ENCODE peak calls at places on chromosomes 2 and 18, in nine cellular contexts. O, T, U, C, K, L, B, W and P are unnamed samples.

GRCh38 chr18:25604909-25605247 is 252.9 kb upstream of the ZNF521 start:
- DNase-seq in T (no peak), L (no peak), C (no peak), B (no peak), O (no peak), K (no peak), W (no peak), U (no peak), P (no peak)

GRCh38 chr2:211690736-211691135 is 847.9 kb downstream of the ERBB4 start:
- DNase-seq in B (no peak), U (no peak), C (no peak), O (no peak), L (no peak), K (no peak), T (no peak), W (no peak), P (no peak)

GRCh38 chr2:149716687-149717086 is 129.1 kb upstream of the MMADHC start:
- DNase-seq in B (no peak), U (no peak), L (no peak), T (no peak), K (no peak), W (no peak), O (no peak), C (no peak), P (no peak)

GRCh38 chr2:157777425-157777824 is 98.7 kb downstream of the ACVR1 start:
- DNase-seq in B (no peak), U (peak), L (no peak), C (peak), O (no peak), W (no peak), T (peak), K (peak), P (peak)

GRCh38 chr2:197453914-197454398 is 604 bp downstream of the COQ10B start:
- DNase-seq in L (peak), K (peak), B (no peak), O (no peak), C (peak), T (peak), U (peak), W (peak), P (peak)

GRCh38 chr2:240458900-240459391 is 23.5 kb downstream of the GPC1 start:
- DNase-seq in C (no peak), K (no peak), W (no peak), L (no peak), T (no peak), U (no peak), B (no peak), O (peak), P (no peak)

GRCh38 chr2:186544255-186544675 is 45.6 kb upstream of the ITGAV start:
- DNase-seq in O (no peak), K (peak), B (no peak), W (no peak), C (no peak), T (peak), L (peak), U (no peak), P (no peak)

GRCh38 chr2:26217720-26218119 is 26.7 kb downstream of the HADHA start:
- DNase-seq in K (no peak), W (no peak), B (no peak), L (no peak), T (no peak), O (no peak), C (no peak), U (no peak), P (no peak)

GRCh38 chr18:12036201-12036751 is 55.0 kb downstream of the IMPA2 start:
- DNase-seq in W (no peak), T (no peak), U (no peak), O (no peak), B (peak), C (no peak), K (no peak), L (no peak), P (no peak)

GRCh38 chr2:234949762-234950434 is 1.9 kb upstream of the SH3BP4 start:
- DNase-seq in T (peak), O (no peak), U (no peak), K (no peak), B (no peak), W (no peak), L (no peak), C (no peak), P (no peak)

GRCh38 chr18:48777737-48778111 is 173.0 kb downstream of the SMAD7 start:
- DNase-seq in O (no peak), T (peak), K (no peak), L (no peak), W (no peak), U (no peak), C (no peak), B (no peak), P (no peak)

GRCh38 chr2:21690005-21690404 is 566.2 kb downstream of the TDRD15 start:
- DNase-seq in C (no peak), T (no peak), W (no peak), K (no peak), B (no peak), O (no peak), L (no peak), U (no peak), P (no peak)

GRCh38 chr2:105839793-105840192 is 95.1 kb downstream of the NCK2 start:
- DNase-seq in T (no peak), B (no peak), K (no peak), U (no peak), W (no peak), L (no peak), C (no peak), O (no peak), P (no peak)

GRCh38 chr2:42182654-42183308 is 13.6 kb downstream of the EML4 start:
- DNase-seq in W (no peak), K (no peak), U (no peak), O (no peak), L (no peak), T (no peak), C (no peak), B (no peak), P (no peak)

GRCh38 chr2:237591379-237591881 is 896 bp upstream of the RAB17 start:
- DNase-seq in T (no peak), O (no peak), L (no peak), U (peak), B (no peak), W (no peak), C (no peak), K (peak), P (peak)

GRCh38 chr2:151575338-151575737 is 158.9 kb downstream of the NEB start:
- DNase-seq in U (no peak), L (no peak), C (no peak), O (no peak), B (no peak), W (no peak), K (peak), T (no peak), P (no peak)

GRCh38 chr2:53035153-53035552 is 732.5 kb upstream of the CHAC2 start:
- DNase-seq in K (no peak), W (no peak), L (no peak), O (no peak), U (no peak), T (no peak), B (no peak), C (no peak), P (no peak)

GRCh38 chr2:33158482-33159003 is 211.8 kb downstream of the LTBP1 start:
- DNase-seq in B (no peak), O (no peak), W (no peak), K (no peak), C (no peak), U (no peak), L (no peak), T (no peak), P (no peak)

GRCh38 chr2:43745457-43745856 is 28.4 kb upstream of the DYNC2LI1 start:
- DNase-seq in U (no peak), T (peak), B (no peak), C (no peak), W (no peak), L (no peak), K (no peak), O (no peak), P (no peak)

GRCh38 chr2:210667726-210668125 is 111.3 kb downstream of the CPS1 start:
- DNase-seq in L (no peak), O (no peak), T (no peak), U (no peak), C (no peak), W (no peak), B (no peak), K (no peak), P (no peak)

GRCh38 chr18:8705941-8706544 is 687 bp downstream of the MTCL1 start:
- DNase-seq in L (no peak), C (no peak), B (peak), U (no peak), O (peak), T (no peak), W (no peak), K (no peak), P (no peak)

GRCh38 chr2:48529676-48530032 is 300 bp upstream of the STON1 start:
- DNase-seq in L (no peak), K (no peak), C (no peak), T (no peak), U (no peak), B (no peak), O (no peak), W (no peak), P (no peak)

GRCh38 chr2:74619651-74620297 is 28.4 kb downstream of the M1AP start:
- DNase-seq in K (no peak), L (no peak), T (no peak), O (no peak), U (no peak), C (no peak), B (no peak), W (no peak), P (no peak)

GRCh38 chr2:130347220-130347925 is 4.7 kb downstream of the IMP4 start:
- DNase-seq in U (no peak), K (no peak), O (no peak), B (no peak), C (no peak), L (no peak), W (no peak), T (no peak), P (no peak)

GRCh38 chr2:48888096-48888495 is 132.6 kb upstream of the LHCGR start:
- DNase-seq in U (no peak), K (no peak), L (no peak), T (no peak), C (no peak), W (no peak), O (no peak), B (no peak), P (no peak)

GRCh38 chr18:35415511-35416427 is 38.6 kb upstream of the ZNF396 start:
- DNase-seq in W (no peak), B (no peak), C (no peak), T (no peak), O (no peak), L (no peak), U (no peak), K (no peak), P (no peak)

GRCh38 chr2:36783276-36783675 is 86.8 kb downstream of the VIT start:
- DNase-seq in K (no peak), U (no peak), C (no peak), O (no peak), L (no peak), W (no peak), B (no peak), T (no peak), P (no peak)

GRCh38 chr2:46648141-46648742 is 168.9 kb downstream of the TMEM247 start:
- DNase-seq in K (no peak), T (peak), L (peak), B (no peak), C (peak), O (no peak), W (peak), U (no peak), P (no peak)

GRCh38 chr2:10833021-10833420 is 20.4 kb upstream of the PDIA6 start:
- DNase-seq in U (no peak), L (no peak), C (no peak), T (no peak), W (no peak), O (peak), K (no peak), B (no peak), P (no peak)

GRCh38 chr2:236036045-236036444 is 132.1 kb downstream of the GBX2 start:
- DNase-seq in O (no peak), U (no peak), T (no peak), B (no peak), W (no peak), C (no peak), L (no peak), K (no peak), P (no peak)

GRCh38 chr18:13564579-13564978 is 161.8 kb downstream of the FAM210A start:
- DNase-seq in C (no peak), T (no peak), U (no peak), O (no peak), B (no peak), K (no peak), L (no peak), W (no peak), P (peak)

DNA sequence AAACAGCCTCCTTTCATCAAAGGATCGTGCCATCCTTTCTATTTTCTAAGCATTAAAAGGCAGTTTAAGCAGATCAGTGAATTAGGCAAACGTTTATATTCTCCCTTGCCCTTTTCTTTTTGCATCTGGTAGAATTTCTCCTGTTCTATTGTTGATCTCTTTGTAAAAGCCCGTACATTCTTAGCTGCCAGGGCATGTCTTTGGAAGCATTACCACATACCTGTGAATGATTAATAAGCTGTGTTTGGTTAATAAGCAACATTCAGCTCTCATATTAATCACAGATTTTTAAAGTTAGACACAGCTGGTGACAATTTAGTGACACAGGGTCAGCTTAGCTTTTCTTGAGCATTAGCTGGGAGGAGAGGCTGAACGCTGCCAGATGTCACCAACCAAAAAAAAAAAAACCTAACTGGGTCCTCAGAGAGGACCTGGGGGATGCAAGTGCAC is 33.8 kb upstream of the CYP1B1 start:
- DNase-seq in U (no peak), C (no peak), L (no peak), K (no peak), B (no peak), W (no peak), T (peak), O (no peak), P (no peak)
- TF ChIP-seq POLR2A in U (no peak), C (no peak), L (no peak), K (no peak), B (no peak), W (no peak), T (no peak), O (no peak), P (no peak)

DNA sequence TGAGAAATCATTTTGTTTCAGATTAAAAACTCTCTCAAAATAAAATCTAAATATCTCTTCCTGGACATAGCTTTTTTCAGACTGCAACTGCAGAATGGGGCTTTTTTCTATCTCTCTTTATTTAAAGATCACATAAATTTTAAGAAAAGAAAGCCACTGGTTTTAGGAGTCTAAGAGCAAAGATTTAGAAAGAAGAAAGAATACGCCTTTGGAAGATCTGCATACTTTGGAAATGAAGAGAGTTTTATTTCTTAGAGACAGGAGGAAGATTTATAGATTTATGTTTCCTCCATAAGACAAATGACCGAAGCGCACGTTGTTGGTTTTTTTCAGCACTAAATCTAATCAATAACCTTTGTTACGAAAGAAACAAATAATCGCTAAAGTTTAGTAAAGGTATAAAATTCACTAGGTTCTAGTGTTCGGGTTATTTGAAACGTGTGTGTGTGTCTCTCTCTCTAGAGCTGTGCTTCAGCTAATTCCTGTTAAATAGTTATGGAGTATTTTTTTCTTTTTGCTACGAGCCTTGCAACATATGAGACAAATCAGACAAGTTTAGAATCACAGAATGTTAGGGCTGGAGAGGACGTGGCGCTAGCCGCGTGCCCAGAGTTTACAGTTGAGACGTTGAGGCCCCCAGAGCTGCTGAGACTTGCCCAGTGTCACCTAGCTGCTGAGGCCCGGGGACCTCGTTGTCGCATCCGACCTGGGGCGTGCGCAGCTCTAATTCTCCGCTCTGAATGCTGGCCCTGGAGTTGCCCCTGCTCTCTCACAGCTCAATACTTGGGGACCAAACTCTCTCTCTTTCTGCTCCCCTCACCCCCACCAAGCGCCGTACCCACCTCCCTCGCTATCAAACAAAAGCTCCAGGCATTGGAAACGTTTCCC is 69.8 kb downstream of the CTAGE1 start:
- DNase-seq in L (peak), B (peak), K (no peak), T (no peak), C (no peak), W (no peak), O (no peak), U (no peak), P (peak)
- H3K4me3 ChIP-seq in L (peak), B (peak), K (peak), T (no peak), C (peak), W (peak), O (peak), U (no peak), P (peak)

DNA sequence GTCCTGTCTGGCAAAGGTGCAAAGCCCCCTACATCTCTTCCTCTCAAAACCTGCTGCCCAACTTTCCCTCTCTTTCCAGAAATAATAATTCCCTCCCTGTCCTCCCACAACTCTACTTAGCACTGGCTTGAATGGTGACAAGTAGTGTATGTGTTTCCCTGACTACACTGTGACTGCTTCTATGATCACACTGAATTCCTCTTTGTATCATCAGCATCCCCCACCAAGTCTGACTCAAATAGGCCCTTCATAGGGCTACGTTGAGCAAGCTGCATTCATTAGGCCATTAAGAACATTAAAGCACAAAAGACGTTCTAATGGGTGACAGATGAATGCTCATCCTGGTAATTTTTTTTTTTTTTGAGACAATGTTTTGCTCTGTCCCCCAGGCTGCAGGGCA is 13.7 kb upstream of the ST3GAL5 start:
- DNase-seq in C (no peak), O (no peak), U (no peak), K (no peak), B (no peak), L (no peak), T (no peak), W (no peak), P (no peak)
- TF ChIP-seq POLR2AphosphoS5 in C (no peak), O (no peak), U (no peak), K (no peak), B (no peak), L (no peak), T (no peak), W (no peak), P (no peak)

GRCh38 chr2:168997113-168997512 is 34.0 kb downstream of the ABCB11 start:
- DNase-seq in B (no peak), W (no peak), O (no peak), T (no peak), C (no peak), K (no peak), L (no peak), U (peak), P (no peak)

GRCh38 chr2:168997794-168998193 is 33.3 kb downstream of the ABCB11 start:
- DNase-seq in U (no peak), L (no peak), K (no peak), T (no peak), W (no peak), O (no peak), B (no peak), C (no peak), P (no peak)

GRCh38 chr2:168993538-168993937 is 37.6 kb downstream of the ABCB11 start:
- DNase-seq in O (no peak), B (no peak), W (no peak), L (no peak), U (no peak), T (no peak), K (no peak), C (no peak), P (no peak)

GRCh38 chr2:168998609-168999211 is 32.4 kb downstream of the ABCB11 start:
- DNase-seq in U (peak), T (no peak), C (no peak), O (no peak), L (peak), W (no peak), K (no peak), B (no peak), P (peak)

GRCh38 chr2:168995744-168996143 is 35.4 kb downstream of the ABCB11 start:
- DNase-seq in L (no peak), K (no peak), O (no peak), B (no peak), C (no peak), U (no peak), T (no peak), W (no peak), P (no peak)
- TF ChIP-seq POLR2A in L (no peak), K (no peak), O (no peak), B (no peak), C (no peak), U (no peak), T (no peak), W (no peak), P (no peak)

DNA sequence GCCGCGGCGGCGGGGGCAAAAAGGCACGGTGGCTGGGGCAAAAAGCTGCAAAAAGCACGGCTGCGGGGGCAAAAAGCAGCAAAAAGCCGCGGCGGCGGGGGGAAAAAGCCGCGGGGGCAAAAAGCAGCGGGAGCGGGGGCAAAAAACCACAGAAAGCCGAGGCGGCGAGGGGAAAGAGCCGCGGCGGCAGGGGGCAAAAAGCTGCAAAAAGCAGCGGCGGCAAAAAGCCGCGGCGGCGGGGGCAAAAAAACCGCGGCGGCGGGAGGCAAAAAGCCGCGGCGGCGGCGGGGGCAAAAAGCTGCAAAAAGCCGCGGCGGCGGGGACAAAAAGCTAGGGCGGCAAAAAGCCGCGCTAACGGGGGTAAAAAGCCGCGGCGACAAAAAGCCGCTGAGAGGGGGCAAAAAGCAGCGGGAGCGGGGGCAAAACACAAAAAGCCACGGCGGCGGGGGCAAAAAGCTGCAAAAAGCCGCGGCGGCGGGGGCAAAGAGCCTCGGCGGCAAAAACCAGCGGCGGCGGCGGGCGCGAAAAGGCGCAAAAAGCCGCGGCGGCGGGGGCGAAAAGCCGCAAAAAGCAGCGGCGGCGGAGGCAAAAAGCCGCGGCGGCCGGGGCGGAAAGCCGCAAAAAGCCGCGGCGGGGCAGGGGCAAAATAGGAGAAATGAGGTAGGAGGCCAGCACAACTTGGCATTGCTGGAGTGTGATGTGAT is 123.4 kb downstream of the ANKRD30BL start:
- DNase-seq in O (no peak), K (no peak), U (peak), B (no peak), L (no peak), C (no peak), W (no peak), T (no peak), P (no peak)
- H3K4me3 ChIP-seq in O (no peak), K (no peak), U (peak), B (peak), L (peak), C (peak), W (peak), T (peak), P (peak)

DNA sequence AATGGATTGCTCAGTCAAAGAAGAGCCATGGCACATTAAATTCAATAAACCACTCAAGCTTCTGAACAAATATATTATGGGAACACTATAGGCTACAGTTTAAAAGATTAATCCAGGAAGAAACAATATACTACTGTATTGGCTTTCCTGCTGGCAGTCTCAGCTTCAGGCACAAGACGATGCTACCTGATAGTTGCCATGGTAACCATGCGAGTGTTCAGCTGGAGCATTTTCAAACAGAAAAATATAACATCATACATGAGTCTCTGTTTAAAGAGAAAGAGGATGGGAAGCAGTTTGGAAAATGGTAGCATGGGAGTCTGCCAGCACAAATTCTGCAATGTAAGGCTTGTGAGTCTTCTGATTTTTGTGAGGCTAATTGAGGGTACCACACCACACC is 65.9 kb upstream of the CPO start:
- DNase-seq in L (no peak), T (no peak), K (no peak), B (no peak), C (no peak), W (no peak), U (peak), O (no peak), P (no peak)
- TF ChIP-seq POLR2AphosphoS5 in L (no peak), T (no peak), K (no peak), B (no peak), C (no peak), W (no peak), U (no peak), O (no peak), P (no peak)